ENCODE peak calls at places on chromosomes 3 and 15, in five cellular contexts. C, P, L, N and F are unnamed samples.

GRCh38 chr3:48564022-48564421 is 441 bp upstream of the UCN2 start:
- DNase-seq in P (no peak), N (no peak), L (peak), C (peak), F (no peak)

GRCh38 chr3:117473981-117474563 is 764.5 kb downstream of the TUSC7 start:
- DNase-seq in N (no peak), L (no peak), P (peak), C (no peak), F (no peak)

GRCh38 chr3:125202197-125202596 is 10.4 kb downstream of the SLC12A8 start:
- DNase-seq in L (no peak), N (no peak), P (no peak), C (peak), F (no peak)

GRCh38 chr15:99719096-99719541 is 14.1 kb downstream of the LYSMD4 start:
- DNase-seq in P (no peak), C (peak), L (peak), N (no peak), F (no peak)

GRCh38 chr15:51888593-51889195 is 59.2 kb downstream of the TMOD3 start:
- DNase-seq in L (peak), C (peak), P (no peak), N (no peak), F (no peak)

GRCh38 chr15:74396445-74397238 is 29.2 kb upstream of the CYP11A1 start:
- DNase-seq in P (no peak), L (no peak), C (peak), N (no peak), F (no peak)

GRCh38 chr3:72663429-72663828 is 184.8 kb downstream of the SHQ1 start:
- DNase-seq in P (no peak), C (no peak), L (peak), N (no peak), F (no peak)

GRCh38 chr15:101404245-101404644 is 85.3 kb downstream of the PCSK6 start:
- DNase-seq in L (no peak), N (no peak), C (no peak), P (no peak), F (no peak)

GRCh38 chr15:66504563-66505429 is at the start of the genes RPL4 and ZWILCH:
- DNase-seq in C (peak), P (peak), N (peak), L (peak), F (peak)

GRCh38 chr15:92884459-92884812 is 15.7 kb upstream of the CHD2 start:
- DNase-seq in N (no peak), P (no peak), C (no peak), L (no peak), F (no peak)

GRCh38 chr3:22231061-22231460 is 480.1 kb upstream of the ZNF385D start:
- DNase-seq in L (peak), C (no peak), P (no peak), N (no peak), F (no peak)

GRCh38 chr15:66251065-66251789 is 2.3 kb downstream of the MEGF11 start:
- DNase-seq in N (peak), L (no peak), P (no peak), C (no peak), F (no peak)

GRCh38 chr15:45048784-45049631 is 26.0 kb downstream of the SORD start:
- DNase-seq in C (peak), P (no peak), L (no peak), N (no peak), F (no peak)

GRCh38 chr3:47877288-47877687 is 74.3 kb downstream of the DHX30 start:
- DNase-seq in N (no peak), C (peak), P (no peak), L (peak), F (no peak)

GRCh38 chr3:161096771-161097367 is 8.3 kb downstream of the B3GALNT1 start:
- DNase-seq in P (no peak), C (peak), N (peak), L (peak), F (peak)

GRCh38 chr3:23654571-23654970 is 151.2 kb upstream of the UBE2E1 start:
- DNase-seq in L (no peak), N (no peak), C (no peak), P (no peak), F (no peak)

GRCh38 chr3:131047582-131047981 is 20.9 kb downstream of the NEK11 start:
- DNase-seq in L (no peak), N (peak), P (no peak), C (no peak), F (peak)

DNA sequence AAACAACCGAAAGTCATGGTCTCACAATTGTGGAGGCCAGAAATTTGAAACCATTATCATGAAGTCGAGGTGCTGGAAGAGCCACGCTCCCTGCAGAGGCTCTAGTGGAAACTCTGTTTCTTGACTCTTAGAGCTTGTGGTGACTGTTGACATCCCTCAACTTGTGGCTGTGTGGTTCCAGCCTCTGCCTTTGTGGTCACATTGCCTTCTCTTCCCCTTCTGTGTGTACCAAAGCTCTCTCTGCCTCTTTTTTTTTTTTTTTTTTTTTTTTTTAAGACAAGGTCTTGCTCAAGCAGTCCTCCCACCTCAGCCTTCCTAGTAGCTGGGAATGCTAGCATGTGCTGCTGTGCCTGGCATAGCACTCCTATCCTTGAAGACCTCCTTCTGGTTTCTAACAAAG is 48.7 kb upstream of the CRTC3 start:
- DNase-seq in N (no peak), P (no peak), C (no peak), L (peak), F (no peak)
- H4K8ac ChIP-seq in N (no peak), P (no peak), C (no peak), L (no peak), F (no peak)

DNA sequence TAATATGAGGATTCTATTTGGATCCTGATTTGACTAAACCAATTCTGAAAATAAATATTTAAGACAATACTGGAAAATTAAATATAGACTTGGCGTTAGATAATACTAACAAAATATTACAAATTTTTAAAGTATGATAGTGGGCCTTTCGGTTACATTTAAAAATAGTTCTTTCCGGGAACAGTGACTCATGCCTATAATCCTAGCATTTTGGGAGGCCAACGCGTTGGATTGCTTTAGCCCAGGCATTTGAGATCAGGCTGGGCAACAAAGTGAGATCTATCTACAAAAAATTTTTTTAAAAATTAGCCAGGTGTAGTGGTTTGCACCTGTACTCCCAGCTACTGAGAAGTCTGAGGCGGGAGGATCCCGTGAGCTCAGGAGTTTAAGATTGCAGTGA is 30.3 kb upstream of the GADL1 start:
- DNase-seq in L (no peak), C (peak), P (no peak), N (no peak), F (no peak)
- H4K8ac ChIP-seq in L (no peak), C (no peak), P (no peak), N (no peak), F (no peak)

GRCh38 chr15:64949383-64950141 is 37.9 kb downstream of the ANKDD1A start:
- DNase-seq in C (no peak), L (no peak), P (no peak), N (peak), F (no peak)
- H4K8ac ChIP-seq in C (no peak), L (no peak), P (no peak), N (no peak), F (no peak)

GRCh38 chr15:38072507-38073277 is 138.3 kb downstream of the TMCO5A start:
- DNase-seq in N (peak), C (peak), L (peak), P (peak), F (peak)
- H4K8ac ChIP-seq in N (peak), C (peak), L (peak), P (no peak), F (no peak)

GRCh38 chr3:187743195-187744141 is 1.8 kb downstream of the BCL6 start:
- DNase-seq in C (peak), P (no peak), L (peak), N (peak), F (no peak)
- H4K8ac ChIP-seq in C (peak), P (no peak), L (peak), N (peak), F (no peak)

GRCh38 chr3:183428140-183429023 is at the start of gene MCF2L2:
- DNase-seq in N (peak), C (peak), L (peak), P (peak), F (peak)
- H4K8ac ChIP-seq in N (peak), C (no peak), L (no peak), P (no peak), F (no peak)

GRCh38 chr15:56014685-56015084 is 21.3 kb upstream of the NEDD4 start:
- DNase-seq in P (no peak), L (no peak), C (no peak), N (no peak), F (no peak)
- H4K8ac ChIP-seq in P (no peak), L (no peak), C (no peak), N (no peak), F (no peak)

DNA sequence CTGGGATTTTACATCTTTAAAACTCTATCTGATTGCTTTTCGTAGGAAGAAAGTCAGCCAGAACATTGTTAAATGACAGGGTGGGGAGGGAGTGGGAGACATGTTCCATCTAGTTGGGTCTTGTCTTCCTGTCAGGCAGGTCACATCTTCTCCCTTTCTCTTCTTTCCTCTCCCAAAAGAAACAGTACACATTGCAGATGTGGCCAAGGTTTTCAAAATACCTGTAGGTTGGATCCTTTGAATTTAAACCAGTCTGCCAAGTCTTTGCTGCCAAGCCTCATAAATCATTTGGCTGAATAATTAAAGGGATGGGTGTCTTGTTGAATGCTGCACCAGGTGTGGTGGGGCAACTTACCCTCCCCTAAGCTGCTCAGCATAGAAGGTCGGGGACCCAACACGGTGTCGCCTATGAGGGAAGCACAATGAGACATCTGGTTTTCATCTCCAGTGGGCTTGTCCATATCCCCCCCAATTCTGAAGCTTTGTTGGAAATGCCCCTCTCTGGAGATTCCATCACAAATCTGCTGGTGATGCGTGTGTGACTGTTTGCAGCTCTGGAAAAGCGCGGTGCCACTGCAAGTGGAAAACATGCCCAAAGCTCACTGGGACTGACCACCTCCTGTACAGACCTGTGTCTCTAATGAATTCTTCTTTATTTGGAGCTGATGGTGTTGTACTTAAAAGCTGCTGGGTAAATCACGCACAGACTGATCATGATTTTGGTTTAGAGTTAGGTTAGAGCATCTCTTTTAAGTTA is 112.6 kb downstream of the FILIP1L start:
- DNase-seq in C (no peak), N (no peak), L (no peak), P (no peak), F (no peak)
- H4K8ac ChIP-seq in C (peak), N (no peak), L (no peak), P (no peak), F (no peak)